ENCODE peak calls at places on chromosomes 6 and 20, in ten cellular contexts. X is K562, P is IMR-90, Z is A549, W is spleen, S is HepG2, K is uterus, Y is testis, H is GM12891, J is esophagus squamous epithelium. M is an unnamed sample.

GRCh38 chr6:91097316-91097878 is 510.5 kb upstream of the MAP3K7 start:
- DNase-seq in J (no peak), S (no peak), Z (no peak), P (no peak), Y (peak), K (peak), W (no peak), H (no peak), X (no peak), M (no peak)

GRCh38 chr6:43733471-43734293 is 36.3 kb upstream of the VEGFA start:
- DNase-seq in X (no peak), Z (no peak), S (no peak), Y (no peak), W (peak), J (no peak), K (no peak), P (no peak), H (no peak), M (no peak)

GRCh38 chr6:45021652-45022051 is 306.5 kb upstream of the RUNX2 start:
- DNase-seq in Z (no peak), H (no peak), X (no peak), P (peak), J (no peak), W (no peak), S (no peak), Y (no peak), K (no peak), M (no peak)

GRCh38 chr6:90537723-90538407 is 49.0 kb downstream of the MAP3K7 start:
- DNase-seq in Z (no peak), W (no peak), P (no peak), H (no peak), J (no peak), S (no peak), K (no peak), X (no peak), Y (no peak), M (no peak)

GRCh38 chr6:64736421-64736950 is 970.5 kb downstream of the EYS start:
- DNase-seq in W (no peak), Z (no peak), S (no peak), J (no peak), P (no peak), Y (no peak), K (no peak), H (no peak), X (no peak), M (no peak)

GRCh38 chr6:8100159-8100854 is 2.0 kb downstream of the EEF1E1 start:
- DNase-seq in Z (no peak), K (no peak), H (no peak), S (no peak), Y (no peak), W (no peak), X (no peak), P (no peak), J (no peak), M (no peak)

GRCh38 chr6:156948807-156949206 is 171.6 kb downstream of the ARID1B start:
- DNase-seq in P (peak), W (no peak), X (no peak), S (no peak), Y (no peak), Z (peak), K (no peak), J (no peak), H (no peak), M (no peak)

GRCh38 chr6:17417817-17418216 is 24.4 kb downstream of the CAP2 start:
- DNase-seq in J (no peak), Y (no peak), K (no peak), W (no peak), X (no peak), S (no peak), Z (peak), H (no peak), P (peak), M (peak)

GRCh38 chr20:50996901-50997830 is 25.7 kb downstream of the KCNG1 start:
- DNase-seq in Y (no peak), Z (no peak), P (peak), X (no peak), S (no peak), K (no peak), J (no peak), W (no peak), H (no peak), M (no peak)

GRCh38 chr6:55474386-55474785 is 104.6 kb downstream of the HMGCLL1 start:
- DNase-seq in H (no peak), Y (no peak), X (no peak), Z (no peak), W (no peak), P (peak), K (no peak), J (no peak), S (no peak), M (no peak)

GRCh38 chr6:135962731-135963130 is 111.2 kb downstream of the PDE7B start:
- DNase-seq in P (peak), H (no peak), K (no peak), W (no peak), Y (no peak), Z (no peak), S (no peak), J (no peak), X (no peak), M (peak)

GRCh38 chr20:47577271-47577670 is 75.6 kb downstream of the NCOA3 start:
- DNase-seq in H (no peak), W (no peak), X (no peak), Y (no peak), J (no peak), S (no peak), Z (no peak), P (no peak), K (no peak), M (no peak)

GRCh38 chr6:160042014-160042773 is 73.3 kb downstream of the IGF2R start:
- DNase-seq in X (no peak), J (no peak), K (no peak), H (no peak), W (no peak), P (peak), Y (no peak), S (no peak), Z (no peak), M (no peak)

GRCh38 chr6:56050530-56050929 is 175.1 kb upstream of the BMP5 start:
- DNase-seq in Y (no peak), S (no peak), J (no peak), K (no peak), P (no peak), X (no peak), Z (no peak), H (no peak), W (no peak), M (no peak)

GRCh38 chr6:150377211-150377781 is 8.5 kb downstream of the IYD start:
- DNase-seq in Z (no peak), K (no peak), P (no peak), W (no peak), H (no peak), Y (peak), S (peak), J (no peak), X (no peak), M (no peak)

GRCh38 chr6:47571488-47571887 is 93.9 kb downstream of the CD2AP start:
- DNase-seq in X (no peak), H (no peak), Y (no peak), K (no peak), W (no peak), Z (no peak), P (no peak), S (no peak), J (no peak), M (no peak)

GRCh38 chr6:6861346-6861745 is 246.4 kb upstream of the RREB1 start:
- DNase-seq in W (no peak), S (peak), H (no peak), Y (no peak), K (no peak), P (no peak), J (no peak), X (no peak), Z (no peak), M (no peak)

GRCh38 chr6:104326173-104327001 is 533.3 kb downstream of the HACE1 start:
- DNase-seq in W (no peak), X (no peak), J (no peak), H (no peak), P (no peak), Y (no peak), Z (no peak), S (no peak), K (no peak), M (no peak)

GRCh38 chr6:53975966-53976610 is 135.2 kb upstream of the MLIP start:
- DNase-seq in Y (no peak), Z (no peak), H (no peak), P (peak), K (no peak), X (no peak), W (no peak), J (no peak), S (no peak), M (no peak)

GRCh38 chr20:43430265-43430664 is 27.4 kb upstream of the SRSF6 start:
- DNase-seq in X (no peak), J (no peak), W (no peak), S (no peak), H (no peak), Z (no peak), P (no peak), K (no peak), Y (no peak), M (no peak)

GRCh38 chr6:24583463-24584389 is 62.3 kb downstream of the KIAA0319 start:
- DNase-seq in Y (peak), J (no peak), P (peak), S (peak), H (no peak), K (peak), X (peak), Z (peak), W (peak), M (peak)

GRCh38 chr20:20237093-20237959 is 130.6 kb upstream of the INSM1 start:
- DNase-seq in S (peak), X (peak), W (no peak), P (peak), H (peak), J (no peak), K (no peak), Y (peak), Z (peak), M (peak)

GRCh38 chr6:4973972-4974885 is 29.6 kb downstream of the RPP40 start:
- DNase-seq in Z (no peak), P (peak), H (no peak), J (no peak), S (no peak), W (no peak), X (no peak), K (peak), Y (peak), M (no peak)

GRCh38 chr6:141685416-141685815 is 447.3 kb upstream of the GJE1 start:
- DNase-seq in P (peak), J (no peak), X (no peak), S (no peak), W (no peak), H (no peak), Z (no peak), Y (no peak), K (no peak), M (no peak)

GRCh38 chr6:95576621-95577316 is 566 bp upstream of the MANEA start:
- DNase-seq in P (peak), K (no peak), J (no peak), W (no peak), Z (no peak), H (no peak), X (no peak), Y (no peak), S (no peak), M (no peak)

GRCh38 chr6:154615483-154616025 is 105.1 kb upstream of the CNKSR3 start:
- DNase-seq in W (no peak), P (peak), X (peak), Y (peak), S (peak), K (peak), H (no peak), Z (peak), J (no peak), M (peak)

GRCh38 chr20:16220826-16221225 is 352.4 kb downstream of the KIF16B start:
- DNase-seq in S (no peak), Y (no peak), X (no peak), P (no peak), Z (no peak), W (no peak), H (no peak), J (no peak), K (no peak), M (no peak)

GRCh38 chr6:10478187-10479040 is 42.7 kb upstream of the GCNT2 start:
- DNase-seq in S (peak), Z (peak), H (no peak), X (peak), W (no peak), J (no peak), P (peak), Y (no peak), K (no peak), M (peak)

GRCh38 chr6:49606696-49607390 is 29.8 kb downstream of the RHAG start:
- DNase-seq in K (no peak), Y (peak), S (peak), W (no peak), P (peak), J (no peak), X (peak), Z (peak), H (peak), M (peak)

GRCh38 chr20:49969946-49970345 is 12.8 kb upstream of the SNAI1 start:
- DNase-seq in Y (no peak), H (no peak), J (no peak), Z (no peak), P (no peak), S (no peak), K (no peak), X (no peak), W (peak), M (no peak)

GRCh38 chr6:129029778-129030177 is 146.8 kb downstream of the LAMA2 start:
- DNase-seq in J (no peak), Z (no peak), H (no peak), S (no peak), K (no peak), W (no peak), P (no peak), Y (no peak), X (no peak), M (no peak)

DNA sequence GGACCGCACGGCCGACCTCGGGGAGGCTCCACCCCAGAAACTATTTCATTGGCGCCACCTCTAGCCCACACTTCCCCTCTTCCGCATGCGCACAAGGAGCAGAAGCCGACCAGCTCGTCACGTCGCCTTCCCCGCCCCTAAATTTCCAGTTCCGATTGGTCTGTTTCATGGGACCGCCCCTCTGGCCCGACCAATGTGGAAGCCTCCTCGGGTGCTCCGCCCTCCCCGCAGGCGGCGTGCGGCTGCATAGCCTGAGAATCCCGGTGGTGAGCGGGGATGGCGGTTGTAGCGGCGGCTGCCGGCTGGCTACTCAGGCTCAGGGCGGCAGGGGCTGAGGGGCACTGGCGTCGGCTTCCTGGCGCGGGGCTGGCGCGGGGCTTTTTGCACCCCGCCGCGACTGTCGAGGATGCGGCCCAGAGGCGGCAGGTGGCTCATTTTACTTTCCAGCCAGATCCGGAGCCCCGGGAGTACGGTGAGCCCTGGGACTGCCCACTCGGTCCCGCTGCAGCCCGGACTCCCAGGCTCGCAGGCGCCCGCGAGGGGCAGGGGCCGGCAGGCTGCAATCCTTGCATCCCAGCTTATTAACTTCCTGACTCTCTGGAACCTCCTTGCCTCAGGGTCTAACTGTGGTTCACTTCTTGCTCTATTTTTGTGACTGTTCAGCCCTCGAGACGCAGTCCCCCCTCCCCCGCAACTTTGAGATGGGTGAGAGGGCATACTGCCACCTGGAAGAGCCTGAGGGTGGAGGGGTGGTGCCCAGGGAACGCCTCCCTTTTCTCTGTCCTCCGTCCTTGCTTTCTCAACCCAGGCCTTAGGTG is at the start of gene BCKDHB:
- DNase-seq in H (peak), J (peak), X (peak), Z (peak), K (peak), W (peak), S (peak), P (peak), Y (peak), M (peak)
- TF ChIP-seq POLR2A in H (peak), J (no peak), X (peak), Z (no peak), K (peak), W (no peak), S (peak), P (peak), Y (peak), M (peak)

GRCh38 chr20:33812673-33813462 is 1.7 kb downstream of the CHMP4B start:
- DNase-seq in H (no peak), J (no peak), X (peak), Y (no peak), Z (no peak), K (no peak), S (peak), P (no peak), W (no peak), M (no peak)

GRCh38 chr20:33811763-33812672 is 870 bp downstream of the CHMP4B start:
- DNase-seq in H (no peak), W (peak), S (peak), Z (peak), Y (peak), X (peak), K (peak), P (peak), J (no peak), M (peak)

GRCh38 chr20:33814238-33814712 is 3.1 kb downstream of the CHMP4B start:
- DNase-seq in X (no peak), S (no peak), W (no peak), Y (no peak), J (no peak), K (no peak), Z (no peak), P (peak), H (no peak), M (no peak)

GRCh38 chr20:33808388-33808787 is 2.8 kb upstream of the CHMP4B start:
- DNase-seq in Y (no peak), X (no peak), P (no peak), W (no peak), H (no peak), S (no peak), J (no peak), K (no peak), Z (no peak), M (no peak)

DNA sequence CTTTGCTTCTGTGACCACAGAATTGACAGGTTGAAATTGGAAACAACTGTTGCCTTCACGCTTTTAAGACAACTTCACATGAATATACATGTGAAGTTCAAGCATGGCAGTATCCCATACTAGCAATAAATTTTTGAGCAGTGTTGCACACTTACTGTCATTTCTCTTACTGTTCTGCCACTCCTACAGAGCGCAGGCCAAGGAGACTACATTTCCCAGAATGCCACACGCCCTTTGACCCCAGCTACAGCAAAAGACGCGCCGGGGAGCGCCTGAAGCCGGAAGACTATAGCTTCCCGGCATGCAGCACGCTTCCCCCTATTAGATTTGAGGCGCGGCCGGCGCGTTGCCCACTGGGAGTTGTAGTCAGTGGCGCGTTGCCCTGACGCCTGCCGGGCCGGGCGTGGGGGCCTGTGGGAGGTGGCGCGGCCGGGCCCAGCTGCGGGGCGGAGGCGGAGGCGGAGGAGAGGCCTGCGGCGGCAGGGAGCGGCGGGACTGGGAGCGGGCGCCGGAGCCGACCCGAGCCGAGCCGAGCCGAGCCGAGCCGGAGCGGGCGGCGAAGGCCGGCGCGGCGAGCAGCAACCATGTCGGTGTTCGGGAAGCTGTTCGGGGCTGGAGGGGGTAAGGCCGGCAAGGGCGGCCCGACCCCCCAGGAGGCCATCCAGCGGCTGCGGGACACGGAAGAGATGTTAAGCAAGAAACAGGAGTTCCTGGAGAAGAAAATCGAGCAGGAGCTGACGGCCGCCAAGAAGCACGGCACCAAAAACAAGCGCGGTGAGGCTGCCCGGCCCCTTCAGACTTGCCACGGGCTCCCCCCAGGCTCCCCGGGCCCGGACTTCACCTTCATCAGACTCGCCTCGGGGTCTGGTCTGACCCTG is at the start of gene CHMP4B:
- DNase-seq in P (peak), Y (peak), W (peak), Z (peak), J (peak), K (peak), S (peak), X (peak), H (peak), M (peak)
- TF ChIP-seq POLR2A in P (peak), Y (peak), W (no peak), Z (peak), J (no peak), K (peak), S (peak), X (no peak), H (peak), M (peak)

DNA sequence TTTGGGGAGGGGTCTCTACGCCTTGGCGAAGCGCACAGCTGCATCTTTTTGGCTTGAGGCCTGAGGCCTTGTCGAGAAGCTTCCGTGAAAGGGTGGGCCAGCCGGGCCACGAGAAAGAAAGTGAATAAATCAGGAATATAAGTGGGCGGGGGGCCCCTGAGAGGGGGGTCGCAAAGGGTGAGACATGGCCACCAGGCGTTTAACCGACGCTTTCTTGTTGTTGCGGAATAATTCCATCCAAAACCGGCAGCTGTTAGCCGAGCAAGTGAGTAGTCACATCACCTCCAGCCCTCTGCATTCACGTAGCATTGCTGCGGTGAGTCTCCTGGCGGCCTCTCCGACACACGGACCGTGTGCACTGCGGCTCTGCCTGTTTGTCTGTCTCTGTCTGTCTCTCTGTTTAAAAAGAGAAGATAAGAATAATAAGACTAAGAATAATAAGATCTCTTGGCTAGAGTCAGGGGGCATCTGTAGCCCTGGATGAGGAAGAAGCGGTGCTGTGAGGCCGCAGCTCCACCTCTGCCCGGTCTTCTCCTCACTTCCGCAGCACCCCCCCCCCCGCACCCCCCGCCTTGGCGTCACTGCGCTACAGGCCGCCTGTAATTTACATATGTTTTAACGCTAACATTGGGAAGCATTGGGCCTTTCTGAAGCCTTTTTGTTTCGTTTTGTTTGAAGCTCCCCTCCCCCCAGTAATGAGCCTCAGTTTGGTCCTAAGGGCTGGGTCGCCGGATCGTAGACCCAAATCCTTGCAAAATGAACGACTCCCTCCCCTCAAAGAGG is 931 bp downstream of the STX16 start:
- DNase-seq in Z (peak), P (peak), K (no peak), J (peak), Y (peak), S (peak), X (peak), H (peak), W (peak), M (peak)
- TF ChIP-seq POLR2A in Z (no peak), P (no peak), K (no peak), J (no peak), Y (no peak), S (peak), X (peak), H (peak), W (no peak), M (peak)

GRCh38 chr6:168903638-168904345 is 349.9 kb downstream of the THBS2 start:
- DNase-seq in W (no peak), K (no peak), H (no peak), Y (no peak), J (no peak), P (no peak), S (no peak), X (no peak), Z (no peak), M (no peak)

GRCh38 chr6:168905451-168906090 is 348.1 kb downstream of the THBS2 start:
- DNase-seq in Y (no peak), K (no peak), P (no peak), H (no peak), Z (no peak), X (no peak), W (no peak), J (no peak), S (no peak), M (no peak)

GRCh38 chr6:168908887-168909286 is 344.8 kb downstream of the THBS2 start:
- DNase-seq in H (no peak), K (no peak), Z (peak), Y (no peak), X (no peak), S (no peak), J (no peak), W (no peak), P (peak), M (no peak)

GRCh38 chr6:168908166-168908565 is 345.5 kb downstream of the THBS2 start:
- DNase-seq in X (no peak), Z (no peak), K (no peak), W (no peak), H (no peak), J (no peak), P (peak), Y (no peak), S (no peak), M (no peak)

GRCh38 chr6:168906251-168906845 is 347.3 kb downstream of the THBS2 start:
- DNase-seq in J (no peak), K (no peak), Y (no peak), P (no peak), W (no peak), X (no peak), H (no peak), Z (no peak), S (no peak), M (no peak)
- TF ChIP-seq POLR2A in J (no peak), K (no peak), Y (no peak), P (no peak), W (no peak), X (no peak), H (no peak), Z (no peak), S (no peak), M (no peak)

M was measured in H54.